ENCODE peak calls at places on chromosomes 16 and 17, in four cellular contexts. K, U, G and C are unnamed samples.

GRCh38 chr17:74150428-74151025 is 53.0 kb upstream of the RPL38 start:
- DNase-seq in K (no peak), U (no peak), G (no peak), C (no peak)

GRCh38 chr16:56048425-56049100 is 142.7 kb upstream of the GNAO1 start:
- DNase-seq in K (no peak), U (no peak), G (no peak), C (no peak)

GRCh38 chr17:79943354-79944241 is 92.1 kb downstream of the TBC1D16 start:
- DNase-seq in K (no peak), U (no peak), G (no peak), C (no peak)

GRCh38 chr17:77736207-77736600 is 222.3 kb upstream of the TNRC6C start:
- DNase-seq in K (no peak), U (no peak), G (no peak), C (no peak)

GRCh38 chr17:37671813-37672544 is 28.7 kb upstream of the DDX52 start:
- DNase-seq in K (no peak), U (peak; percentile 85), G (no peak), C (peak; percentile 15)

GRCh38 chr17:43814714-43815113 is 18.2 kb downstream of the MPP3 start:
- DNase-seq in K (no peak), U (no peak), G (no peak), C (no peak)

GRCh38 chr17:13395872-13396271 is 205.9 kb downstream of the HS3ST3A1 start:
- DNase-seq in K (no peak), U (no peak), G (no peak), C (no peak)

GRCh38 chr16:68756250-68757051 is 19.4 kb downstream of the CDH1 start:
- DNase-seq in K (peak; percentile 98), U (no peak), G (no peak), C (no peak)

GRCh38 chr17:58513391-58513912 is 986 bp downstream of the MTMR4 start:
- DNase-seq in K (no peak), U (no peak), G (no peak), C (no peak)

GRCh38 chr16:11556945-11557720 is 29.6 kb downstream of the LITAF start:
- DNase-seq in K (no peak), U (no peak), G (no peak), C (no peak)

GRCh38 chr17:81189670-81190530 is 23.9 kb upstream of the AATK start:
- DNase-seq in K (no peak), U (peak; percentile 29), G (peak; percentile 41), C (no peak)

GRCh38 chr16:70160821-70161220 is 12.8 kb upstream of the CLEC18C start:
- DNase-seq in K (no peak), U (no peak), G (peak; percentile 5), C (no peak)

GRCh38 chr16:85438981-85439639 is 174.0 kb upstream of the GSE1 start:
- DNase-seq in K (no peak), U (no peak), G (no peak), C (no peak)

GRCh38 chr17:43217614-43218087 is 6.0 kb downstream of the TMEM106A start:
- DNase-seq in K (no peak), U (no peak), G (no peak), C (no peak)

GRCh38 chr16:47142469-47143328 is 1.0 kb downstream of the NETO2 start:
- DNase-seq in K (no peak), U (no peak), G (peak; percentile 59), C (no peak)

GRCh38 chr17:74730491-74731346 is 6.3 kb upstream of the RAB37 start:
- DNase-seq in K (no peak), U (no peak), G (no peak), C (no peak)

GRCh38 chr17:75615301-75615700 is 17.9 kb upstream of the SMIM5 start:
- DNase-seq in K (no peak), U (no peak), G (peak; percentile 53), C (no peak)

GRCh38 chr17:74544991-74545441 is 899 bp downstream of the CD300C start:
- DNase-seq in K (no peak), U (no peak), G (no peak), C (no peak)

GRCh38 chr17:50465635-50466034 is 3.0 kb downstream of the CHAD start:
- DNase-seq in K (no peak), U (no peak), G (no peak), C (no peak)

GRCh38 chr17:17776889-17777288 is 59.9 kb downstream of the SREBF1 start:
- DNase-seq in K (no peak), U (no peak), G (no peak), C (no peak)

GRCh38 chr16:53912155-53912554 is 208.2 kb downstream of the FTO start:
- DNase-seq in K (no peak), U (no peak), G (no peak), C (no peak)

GRCh38 chr16:53911506-53911905 is 207.6 kb downstream of the FTO start:
- DNase-seq in K (no peak), U (no peak), G (no peak), C (no peak)

GRCh38 chr16:53913920-53914319 is 210.0 kb downstream of the FTO start:
- DNase-seq in K (no peak), U (no peak), G (no peak), C (no peak)

GRCh38 chr16:53913082-53913870 is 209.3 kb downstream of the FTO start:
- DNase-seq in K (no peak), U (no peak), G (no peak), C (no peak)

GRCh38 chr16:53915452-53916160 is 211.7 kb downstream of the FTO start:
- DNase-seq in K (no peak), U (no peak), G (no peak), C (no peak)
- TF ChIP-seq POLR2AphosphoS5 in K (no peak), U (no peak), G (no peak), C (no peak)

GRCh38 chr17:66975614-66976378 is 11.3 kb downstream of the CACNG4 start:
- DNase-seq in K (peak; percentile 48), U (peak; percentile 55), G (peak; percentile 52), C (no peak)
- TF ChIP-seq TCF7L2 in K (no peak), U (no peak), G (no peak), C (no peak)

GRCh38 chr17:2867441-2868424 is 71.5 kb downstream of the RAP1GAP2 start:
- DNase-seq in K (no peak), U (peak; percentile 87), G (no peak), C (no peak)
- TF ChIP-seq POLR2AphosphoS5 in K (no peak), U (no peak), G (no peak), C (no peak)

GRCh38 chr16:73032548-73033270 is 15.2 kb downstream of the ZFHX3 start:
- DNase-seq in K (no peak), U (no peak), G (no peak), C (no peak)
- TF ChIP-seq TCF7L2 in K (no peak), U (no peak), G (no peak), C (no peak)

GRCh38 chr16:78130083-78130608 is 30.7 kb downstream of the WWOX start:
- DNase-seq in K (no peak), U (no peak), G (no peak), C (no peak)

GRCh38 chr16:78127130-78127529 is 27.7 kb downstream of the WWOX start:
- DNase-seq in K (no peak), U (no peak), G (no peak), C (no peak)

GRCh38 chr16:78130950-78131349 is 31.5 kb downstream of the WWOX start:
- DNase-seq in K (no peak), U (peak; percentile 32), G (no peak), C (no peak)

GRCh38 chr16:78128920-78129319 is 29.5 kb downstream of the WWOX start:
- DNase-seq in K (no peak), U (no peak), G (no peak), C (no peak)

GRCh38 chr16:78129349-78129748 is 29.9 kb downstream of the WWOX start:
- DNase-seq in K (no peak), U (peak; percentile 84), G (no peak), C (no peak)
- TF ChIP-seq POLR2AphosphoS5 in K (no peak), U (no peak), G (no peak), C (no peak)

GRCh38 chr16:58026705-58027340 is 1.3 kb downstream of the MMP15 start:
- DNase-seq in K (no peak), U (no peak), G (peak; percentile 31), C (no peak)

GRCh38 chr16:58026139-58026704 is 668 bp downstream of the MMP15 start:
- DNase-seq in K (no peak), U (no peak), G (peak; percentile 58), C (no peak)

GRCh38 chr16:58024347-58024672 is 1.2 kb upstream of the MMP15 start:
- DNase-seq in K (no peak), U (no peak), G (no peak), C (no peak)

GRCh38 chr16:58025351-58026138 is at the start of gene MMP15:
- DNase-seq in K (peak; percentile 94), U (peak; percentile 91), G (peak; percentile 89), C (no peak)

GRCh38 chr16:58024673-58025350 is 742 bp upstream of the MMP15 start:
- DNase-seq in K (peak; percentile 56), U (peak; percentile 92), G (peak; percentile 80), C (no peak)
- TF ChIP-seq TCF7L2 in K (no peak), U (no peak), G (no peak), C (no peak)

GRCh38 chr16:75225678-75226515 is 7.1 kb downstream of the CTRB1 start:
- DNase-seq in K (no peak), U (no peak), G (no peak), C (no peak)

GRCh38 chr16:75228143-75228976 is 9.6 kb downstream of the CTRB1 start:
- DNase-seq in K (no peak), U (no peak), G (no peak), C (no peak)

GRCh38 chr16:75229172-75230031 is 10.6 kb downstream of the CTRB1 start:
- DNase-seq in K (no peak), U (no peak), G (no peak), C (no peak)

GRCh38 chr16:75226550-75227360 is 8.0 kb downstream of the CTRB1 start:
- DNase-seq in K (no peak), U (no peak), G (no peak), C (no peak)

GRCh38 chr16:75227361-75228142 is 8.8 kb downstream of the CTRB1 start:
- DNase-seq in K (no peak), U (no peak), G (no peak), C (no peak)
- TF ChIP-seq POLR2AphosphoS5 in K (peak; percentile 26), U (peak; percentile 4), G (no peak), C (no peak)